ENCODE peak calls at places on chromosomes 13 and 19, in five cellular contexts. J is neuronal stem cell, N is mesenchymal stem cell, H is IMR-90, C is H9. Q is an unnamed sample.

GRCh38 chr13:48403151-48403631 is 9.7 kb downstream of the LPAR6 start:
- DNase-seq in C (no peak), J (no peak), N (peak; percentile 36), H (peak; percentile 18), Q (no peak)

GRCh38 chr19:31548941-31549340 is 199.7 kb upstream of the TSHZ3 start:
- DNase-seq in J (no peak), H (peak; percentile 44), C (peak; percentile 46), N (peak; percentile 30), Q (peak; percentile 40)

GRCh38 chr19:7395360-7395781 is 46.6 kb downstream of the ARHGEF18 start:
- DNase-seq in N (peak; percentile 26), C (no peak), J (no peak), H (no peak), Q (no peak)

GRCh38 chr13:26300140-26300539 is 46.2 kb downstream of the CDK8 start:
- DNase-seq in J (no peak), H (peak; percentile 86), N (peak; percentile 66), C (no peak), Q (no peak)

GRCh38 chr19:45179063-45179847 is 671 bp downstream of the BLOC1S3 start:
- DNase-seq in C (no peak), H (peak; percentile 17), J (no peak), N (peak; percentile 52), Q (no peak)

GRCh38 chr13:99384468-99384867 is 77.3 kb upstream of the GPR183 start:
- DNase-seq in N (no peak), H (no peak), C (peak; percentile 18), J (no peak), Q (no peak)

GRCh38 chr13:48494874-48495273 is 38.0 kb downstream of the RCBTB2 start:
- DNase-seq in H (no peak), N (no peak), J (no peak), C (no peak), Q (no peak)

GRCh38 chr13:114194853-114195252 is 15.8 kb downstream of the CFAP97D2 start:
- DNase-seq in H (no peak), N (no peak), J (no peak), C (no peak), Q (no peak)

GRCh38 chr19:16386619-16387240 is 62.1 kb downstream of the KLF2 start:
- DNase-seq in H (peak; percentile 69), C (peak; percentile 71), J (peak; percentile 27), N (peak; percentile 70), Q (peak; percentile 70)

GRCh38 chr19:472005-472858 is 11.4 kb upstream of the SHC2 start:
- DNase-seq in H (no peak), J (no peak), C (no peak), N (no peak), Q (no peak)

GRCh38 chr13:54198911-54199310 is 1170.3 kb downstream of the OLFM4 start:
- DNase-seq in C (no peak), J (peak; percentile 41), N (no peak), H (no peak), Q (no peak)

GRCh38 chr13:59452189-59452588 is 711.5 kb downstream of the DIAPH3 start:
- DNase-seq in H (no peak), J (no peak), C (no peak), N (no peak), Q (no peak)

GRCh38 chr13:18971576-18972219 is 209.9 kb downstream of the TUBA3C start:
- DNase-seq in H (no peak), C (no peak), J (no peak), N (no peak), Q (no peak)

GRCh38 chr13:99751517-99752199 is 219.9 kb downstream of the ZIC5 start:
- DNase-seq in N (no peak), J (no peak), H (no peak), C (no peak), Q (no peak)

GRCh38 chr19:804419-805160 is 7.3 kb downstream of the PTBP1 start:
- DNase-seq in C (peak; percentile 25), N (no peak), H (no peak), J (no peak), Q (no peak)

GRCh38 chr13:46983881-46984280 is 87.0 kb upstream of the HTR2A start:
- DNase-seq in N (peak; percentile 55), C (no peak), H (peak; percentile 76), J (no peak), Q (no peak)

GRCh38 chr13:44352671-44353070 is 21.0 kb upstream of the SERP2 start:
- DNase-seq in J (no peak), C (no peak), H (no peak), N (no peak), Q (no peak)

GRCh38 chr19:4861147-4861546 is 6.3 kb downstream of the PLIN3 start:
- DNase-seq in C (no peak), J (no peak), N (no peak), H (no peak), Q (no peak)

GRCh38 chr19:33704271-33704670 is 82.5 kb downstream of the CHST8 start:
- DNase-seq in J (no peak), C (no peak), N (no peak), H (no peak), Q (no peak)

GRCh38 chr19:31668916-31669315 is 319.7 kb upstream of the TSHZ3 start:
- DNase-seq in N (no peak), J (no peak), C (no peak), H (peak; percentile 29), Q (no peak)

GRCh38 chr19:32661318-32661717 is 13.7 kb downstream of the ANKRD27 start:
- DNase-seq in J (no peak), N (no peak), H (no peak), C (no peak), Q (no peak)

GRCh38 chr19:29329460-29330134 is 116.6 kb upstream of the UQCRFS1 start:
- DNase-seq in N (no peak), J (peak; percentile 54), H (no peak), C (peak; percentile 81), Q (peak; percentile 83)

GRCh38 chr19:58279042-58279924 is 528 bp downstream of the ZNF8 start:
- DNase-seq in H (peak; percentile 51), J (no peak), C (peak; percentile 75), N (peak; percentile 78), Q (peak; percentile 87)

GRCh38 chr19:54207908-54208783 is 7.5 kb downstream of the RPS9 start:
- DNase-seq in N (peak; percentile 84), J (no peak), H (peak; percentile 78), C (no peak), Q (peak; percentile 42)

GRCh38 chr19:5621945-5622464 is 571 bp downstream of the SAFB2 start:
- DNase-seq in C (no peak), H (no peak), J (no peak), N (no peak), Q (peak; percentile 8)

GRCh38 chr13:57030671-57031070 is 110.0 kb upstream of the PRR20A start:
- DNase-seq in J (no peak), N (no peak), H (no peak), C (no peak), Q (no peak)

GRCh38 chr19:33286899-33287298 is 15.4 kb downstream of the CEBPA start:
- DNase-seq in C (no peak), N (no peak), H (no peak), J (no peak), Q (no peak)

GRCh38 chr19:45780146-45780447 is 2.2 kb downstream of the DMPK start:
- DNase-seq in H (no peak), C (no peak), N (no peak), J (no peak), Q (no peak)

GRCh38 chr19:33622505-33622808 is 704 bp downstream of the CHST8 start:
- DNase-seq in N (no peak), C (no peak), J (peak; percentile 23), H (no peak), Q (peak; percentile 37)

GRCh38 chr13:33454844-33455256 is 169.3 kb upstream of the STARD13 start:
- DNase-seq in H (peak; percentile 36), N (no peak), J (no peak), C (no peak), Q (no peak)

GRCh38 chr19:2475018-2475701 is 767 bp upstream of the GADD45B start:
- DNase-seq in C (no peak), N (peak; percentile 77), J (no peak), H (peak; percentile 48), Q (peak; percentile 87)

GRCh38 chr19:29696045-29696682 is 18.9 kb downstream of the C19orf12 start:
- DNase-seq in J (no peak), H (no peak), C (no peak), N (no peak), Q (no peak)

GRCh38 chr13:111153977-111154332 is 38.8 kb downstream of the ARHGEF7 start:
- DNase-seq in H (no peak), J (no peak), C (no peak), N (peak; percentile 65), Q (no peak)

GRCh38 chr13:52405767-52406494 is at the start of gene THSD1:
- DNase-seq in H (peak; percentile 41), N (no peak), C (peak; percentile 55), J (peak; percentile 17), Q (peak; percentile 27)

GRCh38 chr13:113856716-113857065 is 7.2 kb downstream of the GAS6 start:
- DNase-seq in N (peak; percentile 76), J (no peak), H (peak; percentile 78), C (peak; percentile 20), Q (no peak)

GRCh38 chr13:94710081-94710809 is 2.1 kb downstream of the SOX21 start:
- DNase-seq in J (no peak), N (peak; percentile 16), C (peak; percentile 34), H (no peak), Q (peak; percentile 30)

GRCh38 chr13:110615322-110616102 is at the start of gene NAXD:
- DNase-seq in H (peak; percentile 93), J (peak; percentile 49), N (peak; percentile 94), C (peak; percentile 94), Q (peak; percentile 98)

GRCh38 chr13:60887711-60888110 is 490.7 kb downstream of the TDRD3 start:
- DNase-seq in J (no peak), H (no peak), N (no peak), C (no peak), Q (no peak)

GRCh38 chr13:39515231-39515630 is 87.8 kb downstream of the LHFPL6 start:
- DNase-seq in H (no peak), J (no peak), N (no peak), C (no peak), Q (peak; percentile 79)
- H2BK15ac ChIP-seq in H (no peak overlapping the region), J (no peak overlapping the region), N (no peak overlapping the region), C (no peak overlapping the region), Q (no peak overlapping the region)

GRCh38 chr19:48867119-48867921 is 1.1 kb downstream of the PLEKHA4 start:
- DNase-seq in N (no peak), H (no peak), J (no peak), C (no peak), Q (no peak)
- H2BK15ac ChIP-seq in N (peak overlapping the region; percentile 44), H (no peak overlapping the region), J (peak overlapping the region; percentile 99), C (no peak overlapping the region), Q (no peak overlapping the region)

GRCh38 chr13:97325738-97326137 is 103.6 kb downstream of the MBNL2 start:
- DNase-seq in N (no peak), H (no peak), C (no peak), J (no peak), Q (no peak)
- H2BK15ac ChIP-seq in N (no peak overlapping the region), H (no peak overlapping the region), C (no peak overlapping the region), J (no peak overlapping the region), Q (no peak overlapping the region)

DNA sequence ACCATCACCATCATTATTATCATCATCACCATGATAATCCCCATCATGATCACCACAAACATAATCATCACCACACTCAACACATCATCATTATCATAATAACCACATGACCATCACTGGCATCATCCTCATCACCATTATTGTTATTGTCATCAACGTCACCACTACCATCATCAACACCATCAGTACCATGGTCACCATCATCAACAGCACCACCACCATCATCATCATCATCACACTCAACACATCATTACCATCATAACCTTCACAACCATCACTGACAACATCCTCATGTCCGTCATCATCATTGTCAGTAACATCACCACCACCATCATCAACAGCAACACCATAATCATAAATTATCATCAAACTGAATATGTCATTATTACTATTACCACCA is 73.2 kb downstream of the MBD3L1 start:
- DNase-seq in C (no peak), J (no peak), N (no peak), H (no peak), Q (no peak)
- H2BK15ac ChIP-seq in C (no peak overlapping the region), J (no peak overlapping the region), N (no peak overlapping the region), H (no peak overlapping the region), Q (no peak overlapping the region)

GRCh38 chr13:42140494-42140893 is 92.0 kb downstream of the DGKH start:
- DNase-seq in J (no peak), H (no peak), C (no peak), N (no peak), Q (no peak)
- H2BK15ac ChIP-seq in J (no peak overlapping the region), H (no peak overlapping the region), C (no peak overlapping the region), N (no peak overlapping the region), Q (no peak overlapping the region)